ENCODE peak calls at places on chromosomes 13 and 19, in ten cellular contexts. One of them, this sample, is unnamed.

GRCh38 chr13:78658630-78659449 is at the start of gene OBI1:
- DNase-seq in endothelial cell: peak
- DNase-seq in A549: peak
- DNase-seq in COR-L47: peak
- DNase-seq in heart left ventricle: peak
- DNase-seq in naive thymus-derived CD8-positive, alpha-beta T cell: peak
- DNase-seq in GM04503: peak
- DNase-seq in GOT3: peak
- DNase-seq in nephron progenitor cell: peak
- DNase-seq in iPS-NIHi11: peak
- DNase-seq in this sample: peak

GRCh38 chr13:44744880-44745633 is 168.9 kb upstream of the TSC22D1 start:
- DNase-seq in COR-L47: no peak
- DNase-seq in heart left ventricle: no peak
- DNase-seq in GOT3: no peak
- DNase-seq in A549: no peak
- DNase-seq in GM04503: no peak
- DNase-seq in nephron progenitor cell: no peak
- DNase-seq in endothelial cell: no peak
- DNase-seq in naive thymus-derived CD8-positive, alpha-beta T cell: no peak
- DNase-seq in iPS-NIHi11: no peak
- DNase-seq in this sample: no peak

GRCh38 chr19:48121066-48121465 is 10.4 kb upstream of the PLA2G4C start:
- DNase-seq in naive thymus-derived CD8-positive, alpha-beta T cell: no peak
- DNase-seq in endothelial cell: no peak
- DNase-seq in GOT3: no peak
- DNase-seq in COR-L47: no peak
- DNase-seq in heart left ventricle: no peak
- DNase-seq in nephron progenitor cell: no peak
- DNase-seq in A549: no peak
- DNase-seq in GM04503: no peak
- DNase-seq in iPS-NIHi11: no peak
- DNase-seq in this sample: no peak

GRCh38 chr19:39146091-39146490 is 20.5 kb downstream of the PAK4 start:
- DNase-seq in endothelial cell: no peak
- DNase-seq in GM04503: no peak
- DNase-seq in A549: no peak
- DNase-seq in COR-L47: no peak
- DNase-seq in heart left ventricle: no peak
- DNase-seq in GOT3: no peak
- DNase-seq in iPS-NIHi11: no peak
- DNase-seq in naive thymus-derived CD8-positive, alpha-beta T cell: no peak
- DNase-seq in nephron progenitor cell: no peak
- DNase-seq in this sample: no peak

GRCh38 chr19:34671972-34672371 is 5.0 kb downstream of the SCGB2B2 start:
- DNase-seq in iPS-NIHi11: no peak
- DNase-seq in GM04503: no peak
- DNase-seq in naive thymus-derived CD8-positive, alpha-beta T cell: no peak
- DNase-seq in endothelial cell: no peak
- DNase-seq in A549: no peak
- DNase-seq in GOT3: no peak
- DNase-seq in nephron progenitor cell: no peak
- DNase-seq in COR-L47: no peak
- DNase-seq in heart left ventricle: no peak
- DNase-seq in this sample: no peak

GRCh38 chr13:59531571-59532091 is 632.1 kb downstream of the DIAPH3 start:
- DNase-seq in GM04503: no peak
- DNase-seq in GOT3: no peak
- DNase-seq in endothelial cell: peak
- DNase-seq in heart left ventricle: peak
- DNase-seq in iPS-NIHi11: peak
- DNase-seq in A549: peak
- DNase-seq in nephron progenitor cell: no peak
- DNase-seq in COR-L47: peak
- DNase-seq in naive thymus-derived CD8-positive, alpha-beta T cell: no peak
- DNase-seq in this sample: peak

GRCh38 chr13:80054806-80055205 is 286.1 kb downstream of the SPRY2 start:
- DNase-seq in naive thymus-derived CD8-positive, alpha-beta T cell: no peak
- DNase-seq in A549: no peak
- DNase-seq in heart left ventricle: no peak
- DNase-seq in GM04503: no peak
- DNase-seq in COR-L47: no peak
- DNase-seq in iPS-NIHi11: no peak
- DNase-seq in GOT3: no peak
- DNase-seq in endothelial cell: no peak
- DNase-seq in nephron progenitor cell: no peak
- DNase-seq in this sample: no peak

GRCh38 chr19:13077233-13077632 is 25.4 kb downstream of the LYL1 start:
- DNase-seq in endothelial cell: no peak
- DNase-seq in heart left ventricle: peak
- DNase-seq in COR-L47: peak
- DNase-seq in GM04503: no peak
- DNase-seq in A549: no peak
- DNase-seq in GOT3: no peak
- DNase-seq in naive thymus-derived CD8-positive, alpha-beta T cell: no peak
- DNase-seq in nephron progenitor cell: no peak
- DNase-seq in iPS-NIHi11: no peak
- DNase-seq in this sample: no peak

GRCh38 chr19:56603829-56604228 is 8.7 kb downstream of the ZNF71 start:
- DNase-seq in GM04503: no peak
- DNase-seq in nephron progenitor cell: no peak
- DNase-seq in heart left ventricle: peak
- DNase-seq in COR-L47: no peak
- DNase-seq in iPS-NIHi11: no peak
- DNase-seq in naive thymus-derived CD8-positive, alpha-beta T cell: no peak
- DNase-seq in A549: no peak
- DNase-seq in endothelial cell: no peak
- DNase-seq in GOT3: no peak
- DNase-seq in this sample: no peak

GRCh38 chr19:35090160-35090794 is 25.3 kb upstream of the FXYD3 start:
- DNase-seq in GOT3: no peak
- DNase-seq in heart left ventricle: no peak
- DNase-seq in A549: peak
- DNase-seq in naive thymus-derived CD8-positive, alpha-beta T cell: peak
- DNase-seq in iPS-NIHi11: peak
- DNase-seq in nephron progenitor cell: peak
- DNase-seq in COR-L47: peak
- DNase-seq in GM04503: no peak
- DNase-seq in endothelial cell: peak
- DNase-seq in this sample: peak

GRCh38 chr13:20492641-20493040 is 33.0 kb downstream of the CRYL1 start:
- DNase-seq in GM04503: no peak
- DNase-seq in heart left ventricle: no peak
- DNase-seq in nephron progenitor cell: peak
- DNase-seq in naive thymus-derived CD8-positive, alpha-beta T cell: no peak
- DNase-seq in endothelial cell: peak
- DNase-seq in A549: peak
- DNase-seq in COR-L47: peak
- DNase-seq in iPS-NIHi11: peak
- DNase-seq in GOT3: no peak
- DNase-seq in this sample: peak

GRCh38 chr19:3932931-3933810 is at the start of gene NMRK2:
- DNase-seq in iPS-NIHi11: peak
- DNase-seq in heart left ventricle: peak
- DNase-seq in GM04503: no peak
- DNase-seq in A549: no peak
- DNase-seq in COR-L47: peak
- DNase-seq in nephron progenitor cell: peak
- DNase-seq in naive thymus-derived CD8-positive, alpha-beta T cell: no peak
- DNase-seq in endothelial cell: no peak
- DNase-seq in GOT3: no peak
- DNase-seq in this sample: no peak

GRCh38 chr13:113559901-113560644 is 24.5 kb upstream of the TFDP1 start:
- DNase-seq in COR-L47: no peak
- DNase-seq in GM04503: no peak
- DNase-seq in A549: no peak
- DNase-seq in endothelial cell: no peak
- DNase-seq in GOT3: no peak
- DNase-seq in nephron progenitor cell: no peak
- DNase-seq in naive thymus-derived CD8-positive, alpha-beta T cell: no peak
- DNase-seq in heart left ventricle: no peak
- DNase-seq in iPS-NIHi11: no peak
- DNase-seq in this sample: peak

This sample was measured in testis.